ENCODE peak calls at places on chromosome 7, in seven cellular contexts. R is body of pancreas, W is heart right ventricle, P is ovary, D is AG10803, L is mucosa of descending colon, A is K562. J is an unnamed sample.

GRCh38 chr7:117202511-117202910 is 120.3 kb downstream of the WNT2 start:
- DNase-seq in A (no peak), R (no peak), W (no peak), D (peak; percentile 50), L (no peak), P (no peak), J (peak; percentile 61)

GRCh38 chr7:130356760-130357611 is 12.4 kb downstream of the CPA5 start:
- DNase-seq in R (peak; percentile 81), L (no peak), P (peak; percentile 55), A (peak; percentile 55), W (no peak), D (peak; percentile 85), J (peak; percentile 92)

GRCh38 chr7:150415161-150416160 is 35.0 kb upstream of the GIMAP8 start:
- DNase-seq in L (no peak), P (no peak), R (no peak), W (no peak), D (no peak), A (no peak), J (no peak)

GRCh38 chr7:75915416-75916156 is 631 bp downstream of the POR start:
- DNase-seq in P (no peak), D (peak; percentile 29), R (peak; percentile 26), A (peak; percentile 58), L (peak; percentile 65), W (peak; percentile 15), J (peak; percentile 52)

GRCh38 chr7:150476819-150477631 is 26.6 kb downstream of the GIMAP8 start:
- DNase-seq in D (no peak), P (no peak), R (no peak), A (peak; percentile 57), W (no peak), L (no peak), J (no peak)

GRCh38 chr7:44630791-44631457 is 24.5 kb downstream of the OGDH start:
- DNase-seq in R (no peak), W (no peak), P (no peak), L (no peak), D (no peak), A (no peak), J (no peak)

GRCh38 chr7:50446542-50446960 is 3.6 kb downstream of the FIGNL1 start:
- DNase-seq in L (no peak), W (no peak), P (no peak), R (no peak), A (no peak), D (peak; percentile 86), J (peak; percentile 92)

GRCh38 chr7:95246935-95247370 is 77.4 kb downstream of the PON1 start:
- DNase-seq in P (peak; percentile 27), W (peak; percentile 50), L (no peak), A (peak; percentile 71), D (peak; percentile 72), R (peak; percentile 63), J (peak; percentile 83)

GRCh38 chr7:42226354-42226941 is 10.6 kb downstream of the GLI3 start:
- DNase-seq in R (no peak), A (no peak), L (no peak), D (no peak), W (no peak), P (no peak), J (no peak)

GRCh38 chr7:148856035-148856881 is 27.8 kb downstream of the EZH2 start:
- DNase-seq in R (peak; percentile 35), P (no peak), A (peak; percentile 78), L (no peak), D (peak; percentile 20), W (peak; percentile 29), J (peak; percentile 44)

GRCh38 chr7:50640256-50640655 is 75.1 kb upstream of the DDC start:
- DNase-seq in A (no peak), L (no peak), R (no peak), P (no peak), D (peak; percentile 37), W (no peak), J (no peak)

GRCh38 chr7:56175784-56176183 is 59.6 kb upstream of the NUPR2 start:
- DNase-seq in D (no peak), R (no peak), W (no peak), A (no peak), P (no peak), L (no peak), J (peak; percentile 1)

GRCh38 chr7:106284516-106285050 is at the start of gene NAMPT:
- DNase-seq in R (no peak), L (peak; percentile 82), P (peak; percentile 71), D (no peak), A (peak; percentile 79), W (peak; percentile 48), J (no peak)

GRCh38 chr7:141649137-141649864 is 52.7 kb downstream of the DENND11 start:
- DNase-seq in W (no peak), L (no peak), R (no peak), P (no peak), D (no peak), A (no peak), J (peak; percentile 7)

GRCh38 chr7:116804459-116804858 is 57.9 kb upstream of the CAPZA2 start:
- DNase-seq in R (no peak), L (no peak), P (no peak), W (no peak), D (no peak), A (no peak), J (no peak)

GRCh38 chr7:132836746-132837145 is 245.1 kb downstream of the CHCHD3 start:
- DNase-seq in R (no peak), L (no peak), P (no peak), A (peak; percentile 49), D (peak; percentile 25), W (no peak), J (peak; percentile 71)

GRCh38 chr7:28062197-28062988 is 118.2 kb downstream of the JAZF1 start:
- DNase-seq in D (peak; percentile 76), W (peak; percentile 54), P (peak; percentile 85), R (peak; percentile 62), A (peak; percentile 65), L (no peak), J (peak; percentile 71)

GRCh38 chr7:15709978-15710377 is 23.5 kb upstream of the MEOX2 start:
- DNase-seq in R (no peak), W (no peak), D (no peak), L (no peak), A (no peak), P (no peak), J (peak; percentile 40)

GRCh38 chr7:36972140-36972518 is 247.8 kb upstream of the AOAH start:
- DNase-seq in R (no peak), A (no peak), P (no peak), L (no peak), W (no peak), D (no peak), J (no peak)

GRCh38 chr7:3955751-3956696 is 655.0 kb downstream of the SDK1 start:
- DNase-seq in L (no peak), P (no peak), W (no peak), R (no peak), D (no peak), A (no peak), J (no peak)

GRCh38 chr7:2270495-2270894 is 28.5 kb downstream of the NUDT1 start:
- DNase-seq in L (no peak), P (no peak), D (no peak), R (no peak), A (no peak), W (no peak), J (no peak)

GRCh38 chr7:97004931-97005763 is at the start of gene DLX6:
- DNase-seq in P (peak; percentile 79), L (peak; percentile 50), W (no peak), D (peak; percentile 16), A (no peak), R (no peak), J (peak; percentile 56)

GRCh38 chr7:158802535-158803199 is 26.6 kb downstream of the ESYT2 start:
- DNase-seq in R (no peak), P (no peak), W (no peak), D (peak; percentile 78), A (no peak), L (no peak), J (peak; percentile 37)

GRCh38 chr7:51980813-51981212 is 664.2 kb upstream of the COBL start:
- DNase-seq in D (no peak), R (no peak), W (no peak), P (no peak), A (no peak), L (no peak), J (no peak)

GRCh38 chr7:2471396-2471795 is 4.8 kb downstream of the GRIFIN start:
- DNase-seq in W (peak; percentile 77), A (no peak), R (no peak), P (no peak), L (no peak), D (no peak), J (no peak)

GRCh38 chr7:84688671-84689070 is 494.1 kb upstream of the SEMA3A start:
- DNase-seq in P (no peak), L (no peak), D (peak; percentile 58), W (no peak), R (no peak), A (no peak), J (no peak)

GRCh38 chr7:113784317-113784716 is 134.5 kb downstream of the PPP1R3A start:
- DNase-seq in L (no peak), D (no peak), A (no peak), R (no peak), P (no peak), W (no peak), J (no peak)

GRCh38 chr7:102426268-102427031 is 6.9 kb upstream of the ORAI2 start:
- DNase-seq in L (peak; percentile 79), W (peak; percentile 33), R (no peak), A (no peak), D (no peak), P (no peak), J (no peak)

GRCh38 chr7:37357277-37357996 is 91.2 kb downstream of the ELMO1 start:
- DNase-seq in P (no peak), D (no peak), R (no peak), W (no peak), L (no peak), A (peak; percentile 80), J (no peak)

GRCh38 chr7:12402365-12402725 is 1.3 kb downstream of the VWDE start:
- DNase-seq in D (no peak), A (no peak), P (no peak), L (no peak), W (no peak), R (no peak), J (no peak)
- H3K4me3 ChIP-seq in D (no peak overlapping the region), A (peak overlapping the region; percentile 67), P (no peak overlapping the region), L (no peak overlapping the region), W (no peak overlapping the region), R (no peak overlapping the region), J (no peak overlapping the region)

GRCh38 chr7:101031082-101031481 is 11.2 kb downstream of the MUC17 start:
- DNase-seq in R (no peak), D (no peak), W (no peak), L (no peak), P (no peak), A (no peak), J (no peak)
- TF ChIP-seq CTCF in R (no peak), D (no peak), W (no peak), L (no peak), P (no peak), A (peak; percentile 42), J (no peak)

GRCh38 chr7:110557-111232 is 81.7 kb upstream of the FAM20C start:
- DNase-seq in A (no peak), R (no peak), W (no peak), D (no peak), P (no peak), L (no peak), J (no peak)
- H3K4me3 ChIP-seq in A (no peak overlapping the region), R (no peak overlapping the region), W (no peak overlapping the region), D (no peak overlapping the region), P (no peak overlapping the region), L (no peak overlapping the region), J (no peak overlapping the region)

DNA sequence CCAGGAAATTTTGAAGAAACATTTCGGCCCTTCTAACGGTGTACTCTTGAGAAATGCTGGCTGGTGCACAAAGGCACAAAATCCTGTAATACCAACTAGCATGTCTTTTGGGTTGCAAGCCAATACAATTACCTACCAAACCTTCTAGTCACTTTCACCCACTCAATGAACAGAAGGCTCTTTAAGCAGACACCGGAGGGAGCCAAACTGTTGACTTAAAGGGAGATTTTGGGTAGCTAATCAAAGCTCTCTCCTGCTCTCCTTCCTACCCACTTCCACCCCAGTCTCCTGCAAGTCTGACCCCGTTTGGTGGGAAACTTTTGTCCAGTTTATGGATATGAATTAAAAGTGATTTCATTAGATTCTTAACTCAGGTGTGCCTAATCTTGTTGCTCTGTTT is 24.0 kb downstream of the GRM3 start:
- DNase-seq in A (no peak), L (no peak), D (no peak), W (no peak), R (no peak), P (no peak), J (no peak)
- TF ChIP-seq CTCF in A (no peak), L (no peak), D (no peak), W (no peak), R (no peak), P (no peak), J (no peak)

J was measured in fibroblast of mammary gland.